ENCODE peak calls at places on chromosomes 11 and 22, in nine cellular contexts. One of them, this sample, is unnamed.

GRCh38 chr11:62601114-62601363 is 626 bp downstream of the MTA2 start:
- DNase-seq in naive thymus-derived CD8-positive, alpha-beta T cell: peak
- DNase-seq in T-helper 1 cell: peak
- DNase-seq in fibroblast of gingiva: no peak
- DNase-seq in body of pancreas: peak
- DNase-seq in Calu3: no peak
- DNase-seq in suprapubic skin: no peak
- DNase-seq in T1000: no peak
- DNase-seq in GM18507: no peak
- DNase-seq in this sample: peak

GRCh38 chr11:112216591-112217105 is 9.6 kb upstream of the PTS start:
- DNase-seq in naive thymus-derived CD8-positive, alpha-beta T cell: no peak
- DNase-seq in T-helper 1 cell: no peak
- DNase-seq in fibroblast of gingiva: peak
- DNase-seq in body of pancreas: no peak
- DNase-seq in Calu3: no peak
- DNase-seq in suprapubic skin: no peak
- DNase-seq in T1000: no peak
- DNase-seq in GM18507: no peak
- DNase-seq in this sample: peak

GRCh38 chr22:43811777-43812148 is 342 bp downstream of the EFCAB6 start:
- DNase-seq in naive thymus-derived CD8-positive, alpha-beta T cell: no peak
- DNase-seq in T-helper 1 cell: no peak
- DNase-seq in fibroblast of gingiva: peak
- DNase-seq in body of pancreas: no peak
- DNase-seq in Calu3: no peak
- DNase-seq in suprapubic skin: no peak
- DNase-seq in T1000: no peak
- DNase-seq in GM18507: no peak
- DNase-seq in this sample: peak

GRCh38 chr22:49052560-49052959 is 775.1 kb downstream of the BRD1 start:
- DNase-seq in naive thymus-derived CD8-positive, alpha-beta T cell: no peak
- DNase-seq in T-helper 1 cell: no peak
- DNase-seq in fibroblast of gingiva: no peak
- DNase-seq in body of pancreas: no peak
- DNase-seq in Calu3: no peak
- DNase-seq in suprapubic skin: peak
- DNase-seq in T1000: no peak
- DNase-seq in GM18507: no peak
- DNase-seq in this sample: no peak

GRCh38 chr11:43316451-43316850 is 4.7 kb downstream of the API5 start:
- DNase-seq in naive thymus-derived CD8-positive, alpha-beta T cell: no peak
- DNase-seq in T-helper 1 cell: no peak
- DNase-seq in fibroblast of gingiva: no peak
- DNase-seq in body of pancreas: no peak
- DNase-seq in Calu3: peak
- DNase-seq in suprapubic skin: no peak
- DNase-seq in T1000: no peak
- DNase-seq in GM18507: no peak
- DNase-seq in this sample: peak

GRCh38 chr11:11250470-11250869 is 102.6 kb downstream of the CSNK2A3 start:
- DNase-seq in naive thymus-derived CD8-positive, alpha-beta T cell: no peak
- DNase-seq in T-helper 1 cell: no peak
- DNase-seq in fibroblast of gingiva: no peak
- DNase-seq in body of pancreas: no peak
- DNase-seq in Calu3: no peak
- DNase-seq in suprapubic skin: no peak
- DNase-seq in T1000: no peak
- DNase-seq in GM18507: no peak
- DNase-seq in this sample: no peak

GRCh38 chr11:46127150-46127638 is 5.9 kb upstream of the PHF21A start:
- DNase-seq in naive thymus-derived CD8-positive, alpha-beta T cell: peak
- DNase-seq in T-helper 1 cell: peak
- DNase-seq in fibroblast of gingiva: peak
- DNase-seq in body of pancreas: no peak
- DNase-seq in Calu3: peak
- DNase-seq in suprapubic skin: no peak
- DNase-seq in T1000: no peak
- DNase-seq in GM18507: no peak
- DNase-seq in this sample: peak

GRCh38 chr11:106990322-106990721 is 28.0 kb downstream of the GUCY1A2 start:
- DNase-seq in naive thymus-derived CD8-positive, alpha-beta T cell: no peak
- DNase-seq in T-helper 1 cell: no peak
- DNase-seq in fibroblast of gingiva: no peak
- DNase-seq in body of pancreas: no peak
- DNase-seq in Calu3: no peak
- DNase-seq in suprapubic skin: no peak
- DNase-seq in T1000: no peak
- DNase-seq in GM18507: no peak
- DNase-seq in this sample: no peak

This sample was measured in GM23248.